ENCODE peak calls at places on chromosomes 5 and 9, in four cellular contexts. L, I, V and W are unnamed samples.

GRCh38 chr5:65721050-65721774 is 697 bp downstream of the SGTB start:
- DNase-seq in I (no peak), V (no peak), L (peak), W (peak)

GRCh38 chr5:176676361-176676824 is 29.1 kb downstream of the TSPAN17 start:
- DNase-seq in I (peak), V (peak), L (peak), W (no peak)

GRCh38 chr5:78731884-78732283 is 83.3 kb upstream of the LHFPL2 start:
- DNase-seq in V (no peak), I (no peak), L (no peak), W (no peak)

GRCh38 chr5:104611419-104611818 is 1048.8 kb upstream of the NUDT12 start:
- DNase-seq in V (no peak), I (no peak), L (no peak), W (no peak)

GRCh38 chr9:31799953-31800609 is 584.4 kb upstream of the ACO1 start:
- DNase-seq in V (peak), I (peak), L (peak), W (peak)

GRCh38 chr5:139392324-139392677 is 2.6 kb upstream of the MZB1 start:
- DNase-seq in I (no peak), V (no peak), L (no peak), W (no peak)

GRCh38 chr5:72936893-72937292 is 18.9 kb upstream of the FCHO2 start:
- DNase-seq in I (no peak), V (no peak), L (no peak), W (no peak)

GRCh38 chr5:51381801-51382507 is 1.3 kb upstream of the ISL1 start:
- DNase-seq in V (no peak), L (no peak), I (no peak), W (no peak)

GRCh38 chr9:116370587-116370986 is 217.0 kb downstream of the PAPPA start:
- DNase-seq in V (no peak), L (peak), I (no peak), W (peak)

GRCh38 chr5:171823269-171823668 is 37.7 kb downstream of the SMIM23 start:
- DNase-seq in I (no peak), V (no peak), L (no peak), W (no peak)

GRCh38 chr5:179124853-179125788 is 64.9 kb downstream of the ZNF354C start:
- DNase-seq in L (no peak), V (no peak), I (no peak), W (no peak)

GRCh38 chr5:82413302-82414042 is 135.3 kb upstream of the RPS23 start:
- DNase-seq in V (no peak), L (no peak), I (no peak), W (no peak)

GRCh38 chr9:111891910-111892499 is 4.6 kb upstream of the UGCG start:
- DNase-seq in L (peak), I (peak), V (no peak), W (no peak)
- TF ChIP-seq JUND in L (no peak), I (peak), V (no peak), W (no peak)

GRCh38 chr5:1300581-1301083 is 5.8 kb upstream of the TERT start:
- DNase-seq in L (no peak), I (no peak), V (no peak), W (no peak)
- TF ChIP-seq JUND in L (no peak), I (no peak), V (no peak), W (no peak)

GRCh38 chr9:134624119-134624826 is 17.3 kb upstream of the COL5A1 start:
- DNase-seq in I (no peak), L (no peak), V (no peak), W (no peak)
- TF ChIP-seq JUND in I (no peak), L (no peak), V (no peak), W (no peak)

DNA sequence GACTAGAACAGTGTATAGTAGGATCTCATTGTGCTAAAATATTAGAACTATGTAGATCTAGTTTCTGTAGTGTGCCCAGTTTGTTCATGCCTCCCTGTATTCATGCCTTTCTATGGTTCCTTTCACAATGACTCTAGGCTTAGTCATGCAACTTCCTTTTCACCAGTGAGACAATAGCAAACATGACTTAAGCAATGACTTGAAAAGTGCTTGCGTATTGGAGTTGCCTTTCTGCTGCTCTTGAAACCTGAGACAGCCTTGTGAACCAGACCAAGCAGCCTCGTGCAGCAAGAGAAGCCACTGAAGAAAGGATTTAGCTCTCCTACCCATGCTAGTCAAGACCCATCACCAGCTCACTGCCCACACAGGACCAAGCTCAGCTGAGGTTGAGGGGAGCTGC is 294.5 kb upstream of the TAS2R1 start:
- DNase-seq in V (peak), L (no peak), I (peak), W (peak)
- TF ChIP-seq JUND in V (no peak), L (no peak), I (no peak), W (no peak)

DNA sequence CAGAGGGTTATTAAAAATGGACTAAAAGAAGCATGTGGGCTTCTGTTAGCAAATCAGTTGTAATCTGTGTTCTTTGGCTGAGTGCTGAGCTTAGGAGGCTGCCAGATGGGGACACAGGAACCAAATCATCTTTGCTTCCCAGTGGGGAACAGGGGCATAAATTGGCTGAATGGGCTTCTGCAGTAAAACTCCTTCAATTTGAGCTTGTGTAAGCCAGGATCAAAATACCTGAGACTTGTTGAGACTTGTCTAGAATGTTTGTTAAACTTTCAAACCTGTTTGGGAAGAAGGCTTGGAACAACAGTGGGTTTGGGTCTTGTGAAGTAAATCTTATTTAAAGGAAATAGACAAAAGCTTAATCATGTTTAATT is 32.2 kb upstream of the TNFAIP8 start:
- DNase-seq in L (no peak), I (no peak), V (no peak), W (peak)
- TF ChIP-seq JUND in L (no peak), I (no peak), V (no peak), W (no peak)

GRCh38 chr5:58151414-58151813 is 308.5 kb downstream of the PLK2 start:
- DNase-seq in I (no peak), L (no peak), V (no peak), W (no peak)

GRCh38 chr5:58148366-58148765 is 311.5 kb downstream of the PLK2 start:
- DNase-seq in L (no peak), I (no peak), V (no peak), W (no peak)

GRCh38 chr5:58149750-58150149 is 310.1 kb downstream of the PLK2 start:
- DNase-seq in L (no peak), I (no peak), V (no peak), W (no peak)

GRCh38 chr5:58150936-58151335 is 308.9 kb downstream of the PLK2 start:
- DNase-seq in I (no peak), V (no peak), L (no peak), W (no peak)

DNA sequence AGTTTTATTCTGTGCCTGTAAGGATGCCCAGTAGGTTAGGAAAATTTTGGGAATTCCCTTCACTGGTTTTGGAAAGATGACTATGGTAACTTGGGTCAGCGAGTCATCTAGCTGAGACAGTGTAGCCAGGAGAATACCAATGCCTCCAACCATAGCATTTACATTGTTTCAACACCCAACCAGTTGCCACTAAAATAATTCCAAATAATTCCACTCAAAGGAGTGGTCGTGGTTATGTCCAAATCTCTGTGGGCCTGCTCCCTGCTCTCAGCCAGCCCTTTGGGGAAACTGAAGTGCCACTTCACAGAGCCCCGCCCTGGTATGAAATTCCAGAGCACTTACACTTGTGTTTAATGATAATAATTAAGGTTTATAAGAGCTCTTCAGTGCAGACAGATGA is 310.5 kb downstream of the PLK2 start:
- DNase-seq in I (no peak), V (no peak), L (no peak), W (no peak)
- TF ChIP-seq JUND in I (no peak), V (no peak), L (no peak), W (no peak)

GRCh38 chr9:130327070-130327780 is 61.7 kb downstream of the HMCN2 start:
- DNase-seq in V (no peak), L (no peak), I (no peak), W (no peak)
- TF ChIP-seq JUND in V (no peak), L (no peak), I (no peak), W (no peak)

GRCh38 chr9:79974806-79975422 is 403.1 kb downstream of the TLE4 start:
- DNase-seq in I (no peak), V (no peak), L (no peak), W (no peak)

GRCh38 chr9:79977510-79978197 is 405.9 kb downstream of the TLE4 start:
- DNase-seq in V (no peak), I (no peak), L (no peak), W (no peak)

GRCh38 chr9:79976501-79977444 is 405.0 kb downstream of the TLE4 start:
- DNase-seq in V (no peak), L (no peak), I (no peak), W (no peak)

GRCh38 chr9:79973627-79974026 is 401.9 kb downstream of the TLE4 start:
- DNase-seq in V (no peak), I (no peak), L (no peak), W (no peak)

DNA sequence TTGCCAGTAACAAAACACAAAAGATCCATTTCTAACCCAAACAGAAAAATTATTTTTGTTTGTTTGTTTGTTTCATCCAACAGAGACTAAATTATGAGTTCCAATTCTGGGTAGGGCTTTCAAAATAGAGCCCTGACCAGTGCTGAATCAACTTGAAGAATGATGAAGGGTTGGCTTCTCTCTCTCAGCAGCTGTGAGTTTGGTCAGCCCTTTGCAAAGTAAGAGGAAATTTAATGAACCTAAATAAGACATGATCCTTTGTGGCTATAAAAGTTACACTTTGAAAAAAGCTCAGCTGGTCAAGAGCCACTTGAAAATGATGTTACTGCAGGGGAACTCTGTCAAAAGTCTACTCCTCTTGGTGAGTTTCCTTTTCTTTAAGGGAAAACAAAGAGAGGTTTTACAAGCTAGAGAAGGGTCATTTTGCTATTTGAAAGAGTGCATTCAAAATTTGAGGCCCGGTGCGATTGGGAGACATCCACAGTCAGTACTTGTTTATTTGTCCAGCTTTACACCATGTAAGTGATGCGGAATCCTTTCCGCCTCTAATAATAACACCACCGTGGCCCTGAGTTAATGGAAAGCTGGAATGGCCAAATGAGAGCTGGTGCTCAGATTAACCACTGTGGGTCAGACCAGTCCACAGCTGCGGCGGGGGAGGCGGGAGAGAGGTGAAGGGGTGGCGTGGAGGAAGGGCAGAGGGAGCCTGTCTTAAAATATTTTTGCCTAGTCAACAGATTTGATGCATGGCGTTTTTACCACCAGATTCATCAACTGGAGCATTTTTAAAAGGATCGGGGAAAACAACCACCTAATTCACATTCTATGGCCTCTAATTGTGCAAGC is 403.9 kb downstream of the TLE4 start:
- DNase-seq in V (no peak), L (no peak), I (no peak), W (no peak)
- TF ChIP-seq JUND in V (no peak), L (no peak), I (no peak), W (no peak)